ENCODE peak calls at places on chromosomes 2 and 18, in six cellular contexts. N, O, Z, P, E and K are unnamed samples.

GRCh38 chr2:65788556-65788955 is 356.2 kb upstream of the SPRED2 start:
- DNase-seq in P (no peak), N (no peak), E (no peak), Z (no peak), O (no peak), K (no peak)

GRCh38 chr2:213306320-213306942 is 22.2 kb downstream of the SPAG16 start:
- DNase-seq in O (peak), E (no peak), Z (peak), P (peak), N (no peak), K (no peak)

GRCh38 chr18:44342946-44343345 is 337.7 kb upstream of the SETBP1 start:
- DNase-seq in E (no peak), N (no peak), P (no peak), Z (no peak), O (no peak), K (no peak)

GRCh38 chr18:33557706-33558105 is 20.3 kb upstream of the ASXL3 start:
- DNase-seq in P (no peak), E (no peak), N (no peak), Z (no peak), O (no peak), K (no peak)

GRCh38 chr2:219552382-219553167 is 8.7 kb downstream of the TMEM198 start:
- DNase-seq in N (peak), P (peak), O (peak), E (peak), Z (peak), K (peak)

GRCh38 chr2:145682536-145683157 is 1162.7 kb upstream of the ZEB2 start:
- DNase-seq in Z (no peak), O (no peak), P (no peak), N (no peak), E (no peak), K (no peak)

GRCh38 chr2:6078414-6078813 is 386.2 kb downstream of the SOX11 start:
- DNase-seq in O (no peak), P (no peak), N (no peak), E (no peak), Z (no peak), K (no peak)

GRCh38 chr2:229409751-229410181 is 138.7 kb upstream of the PID1 start:
- DNase-seq in N (no peak), P (no peak), E (no peak), Z (no peak), O (no peak), K (no peak)

DNA sequence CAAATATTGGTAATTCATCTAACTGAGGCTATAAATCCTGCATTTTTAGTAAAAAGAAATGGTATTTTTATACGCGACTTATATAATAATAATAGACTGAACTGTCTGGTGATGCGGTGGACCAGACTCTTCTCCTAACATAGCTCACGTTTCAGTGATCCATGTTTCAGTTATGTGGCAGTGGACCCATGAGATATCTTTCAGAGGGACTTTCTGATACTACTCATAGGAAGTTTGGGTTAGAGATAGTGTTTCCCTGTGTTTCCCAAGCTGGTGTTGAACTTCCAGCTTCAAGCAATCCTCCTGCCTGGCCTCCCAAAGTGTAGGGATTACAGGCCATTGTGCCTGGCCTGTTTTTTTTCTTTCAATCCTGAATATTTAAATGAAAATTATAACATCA is 59.2 kb downstream of the KCTD1 start:
- DNase-seq in Z (no peak), E (no peak), N (no peak), P (no peak), O (no peak), K (no peak)
- H3K27ac ChIP-seq in Z (no peak), E (no peak), N (no peak), P (peak), O (no peak), K (no peak)

GRCh38 chr2:32849456-32850194 is 97.1 kb upstream of the LTBP1 start:
- DNase-seq in N (no peak), E (no peak), P (no peak), Z (no peak), O (no peak), K (no peak)

GRCh38 chr2:32856891-32857290 is 89.9 kb upstream of the LTBP1 start:
- DNase-seq in E (no peak), P (no peak), N (no peak), Z (no peak), O (no peak), K (no peak)

GRCh38 chr2:32851777-32852439 is 94.8 kb upstream of the LTBP1 start:
- DNase-seq in P (no peak), E (no peak), Z (no peak), O (no peak), N (no peak), K (no peak)

GRCh38 chr2:32847734-32848133 is 99.0 kb upstream of the LTBP1 start:
- DNase-seq in Z (no peak), N (no peak), P (no peak), E (no peak), O (no peak), K (no peak)

GRCh38 chr2:32852821-32853220 is 93.9 kb upstream of the LTBP1 start:
- DNase-seq in P (no peak), N (no peak), Z (no peak), E (no peak), O (no peak), K (no peak)
- H3K27ac ChIP-seq in P (no peak), N (no peak), Z (no peak), E (no peak), O (no peak), K (no peak)

GRCh38 chr18:59675346-59675745 is 21.9 kb downstream of the CCBE1 start:
- DNase-seq in P (no peak), O (no peak), E (no peak), N (no peak), Z (no peak), K (no peak)

GRCh38 chr18:59669872-59670657 is 27.2 kb downstream of the CCBE1 start:
- DNase-seq in P (no peak), E (no peak), Z (no peak), O (peak), N (no peak), K (no peak)

GRCh38 chr18:59674534-59674933 is 22.7 kb downstream of the CCBE1 start:
- DNase-seq in P (no peak), Z (no peak), O (no peak), E (no peak), N (no peak), K (no peak)

GRCh38 chr18:59671533-59671932 is 25.7 kb downstream of the CCBE1 start:
- DNase-seq in Z (no peak), O (no peak), E (no peak), N (no peak), P (no peak), K (no peak)

GRCh38 chr18:59672125-59672769 is 25.0 kb downstream of the CCBE1 start:
- DNase-seq in O (no peak), P (no peak), Z (no peak), E (no peak), N (no peak), K (no peak)
- H3K27ac ChIP-seq in O (no peak), P (no peak), Z (peak), E (no peak), N (no peak), K (no peak)

GRCh38 chr2:105961599-105962146 is 217.0 kb downstream of the NCK2 start:
- DNase-seq in Z (no peak), E (no peak), O (no peak), P (no peak), N (no peak), K (no peak)
- H3K27ac ChIP-seq in Z (no peak), E (no peak), O (no peak), P (no peak), N (no peak), K (no peak)

GRCh38 chr2:74740395-74741075 is 86.5 kb downstream of the SEMA4F start:
- DNase-seq in N (no peak), Z (no peak), E (no peak), O (peak), P (no peak), K (peak)
- H3K27ac ChIP-seq in N (no peak), Z (no peak), E (no peak), O (peak), P (no peak), K (peak)